ENCODE peak calls at places on chromosome 22, in five cellular contexts. U, X, F, Q and M are unnamed samples.

GRCh38 chr22:20276468-20276867 is 8.3 kb upstream of the RTN4R start:
- DNase-seq in U (no peak), X (no peak), F (no peak), Q (no peak), M (no peak)

GRCh38 chr22:37486224-37486845 is at the start of gene MFNG:
- DNase-seq in U (peak), X (no peak), F (peak), Q (peak), M (peak)

GRCh38 chr22:35739642-35740041 is 22.0 kb downstream of the APOL5 start:
- DNase-seq in U (no peak), X (no peak), F (no peak), Q (no peak), M (no peak)

GRCh38 chr22:49238181-49239141 is 589.2 kb downstream of the BRD1 start:
- DNase-seq in U (no peak), X (no peak), F (no peak), Q (no peak), M (no peak)

GRCh38 chr22:17198188-17199130 is 20.8 kb downstream of the ADA2 start:
- DNase-seq in U (peak), X (no peak), F (no peak), Q (no peak), M (no peak)

GRCh38 chr22:50340157-50340879 is 2.8 kb upstream of the PPP6R2 start:
- DNase-seq in U (peak), X (no peak), F (no peak), Q (no peak), M (peak)

GRCh38 chr22:17098379-17098819 is 13.6 kb downstream of the IL17RA start:
- DNase-seq in U (no peak), X (no peak), F (peak), Q (peak), M (peak)

GRCh38 chr22:38110863-38111852 is 674 bp upstream of the BAIAP2L2 start:
- DNase-seq in U (peak), X (no peak), F (no peak), Q (no peak), M (no peak)

GRCh38 chr22:42757475-42757874 is 36.8 kb upstream of the A4GALT start:
- DNase-seq in U (no peak), X (no peak), F (no peak), Q (no peak), M (no peak)

GRCh38 chr22:40058265-40058664 is 63.5 kb downstream of the FAM83F start:
- DNase-seq in U (no peak), X (no peak), F (no peak), Q (no peak), M (no peak)

GRCh38 chr22:31947296-31947695 is 3.0 kb downstream of the YWHAH start:
- DNase-seq in U (no peak), X (no peak), F (peak), Q (peak), M (peak)

GRCh38 chr22:46070722-46071450 is 79.4 kb upstream of the PPARA start:
- DNase-seq in U (peak), X (no peak), F (no peak), Q (no peak), M (peak)